ENCODE peak calls at places on chromosomes 5 and 9, in four cellular contexts. H is K562, E is HL-60, O is GM12878. Q is an unnamed sample.

GRCh38 chr9:114613087-114613486 is 2.0 kb downstream of the TMEM268 start:
- DNase-seq in H (no peak), E (no peak), O (no peak), Q (no peak)

GRCh38 chr5:38051711-38052508 is 206.4 kb upstream of the EGFLAM start:
- DNase-seq in H (no peak), O (no peak), E (no peak), Q (no peak)

GRCh38 chr5:79809743-79810142 is 120.1 kb downstream of the CMYA5 start:
- DNase-seq in O (no peak), E (no peak), H (no peak), Q (no peak)

GRCh38 chr5:26889810-26890209 is 148.6 kb downstream of the CDH9 start:
- DNase-seq in H (no peak), O (no peak), E (no peak), Q (peak; percentile 0)

GRCh38 chr5:91369480-91369879 is 13.6 kb downstream of the ARRDC3 start:
- DNase-seq in O (no peak), E (no peak), H (no peak), Q (no peak)

GRCh38 chr5:1642221-1642620 is 118.5 kb upstream of the LPCAT1 start:
- DNase-seq in H (no peak), O (no peak), E (no peak), Q (no peak)

GRCh38 chr5:127863161-127863560 is 160.0 kb downstream of the CCDC192 start:
- DNase-seq in O (no peak), E (no peak), H (no peak), Q (no peak)

GRCh38 chr9:97980918-97981827 is 2.0 kb upstream of the ANP32B start:
- DNase-seq in H (peak; percentile 32), E (no peak), O (no peak), Q (no peak)

GRCh38 chr5:172322028-172322965 is 38.7 kb upstream of the UBTD2 start:
- DNase-seq in E (no peak), O (no peak), H (no peak), Q (no peak)

GRCh38 chr5:167128581-167128980 is 1162.9 kb upstream of the WWC1 start:
- DNase-seq in O (no peak), H (no peak), E (no peak), Q (no peak)

GRCh38 chr9:4837768-4838546 is 45.2 kb downstream of the RCL1 start:
- DNase-seq in E (no peak), H (no peak), O (no peak), Q (no peak)

GRCh38 chr9:122001491-122002201 is 91.5 kb downstream of the TTLL11 start:
- DNase-seq in H (no peak), O (no peak), E (no peak), Q (no peak)

GRCh38 chr9:128097156-128098016 is 29.4 kb downstream of the SLC25A25 start:
- DNase-seq in E (no peak), O (no peak), H (no peak), Q (no peak)

GRCh38 chr9:133133680-133134418 is 12.8 kb upstream of the RALGDS start:
- DNase-seq in H (peak; percentile 91), E (no peak), O (no peak), Q (peak; percentile 97)

GRCh38 chr9:72309366-72310133 is 55.5 kb downstream of the ZFAND5 start:
- DNase-seq in O (no peak), H (no peak), E (no peak), Q (no peak)

GRCh38 chr5:123617561-123617960 is 105.6 kb downstream of the CSNK1G3 start:
- DNase-seq in O (no peak), E (no peak), H (no peak), Q (no peak)

GRCh38 chr9:38286357-38286756 is 106.1 kb upstream of the ALDH1B1 start:
- DNase-seq in H (no peak), O (no peak), E (no peak), Q (no peak)

GRCh38 chr5:14406554-14406849 is 175.1 kb upstream of the OTULINL start:
- DNase-seq in O (no peak), H (no peak), E (no peak), Q (no peak)

GRCh38 chr5:72347801-72348305 is 27.7 kb downstream of the PTCD2 start:
- DNase-seq in H (no peak), O (no peak), E (no peak), Q (no peak)

GRCh38 chr5:59138509-59138908 is 555.6 kb downstream of the RAB3C start:
- DNase-seq in O (no peak), E (no peak), H (no peak), Q (no peak)

GRCh38 chr5:83199126-83199525 is 121.8 kb downstream of the XRCC4 start:
- DNase-seq in H (no peak), O (no peak), E (no peak), Q (no peak)

GRCh38 chr5:169873642-169874041 is 106.7 kb downstream of the INSYN2B start:
- DNase-seq in E (peak; percentile 45), H (no peak), O (no peak), Q (no peak)

GRCh38 chr5:6829150-6829784 is 116.0 kb downstream of the TENT4A start:
- DNase-seq in H (no peak), E (no peak), O (peak; percentile 65), Q (peak; percentile 12)

GRCh38 chr9:124222918-124223720 is 34.6 kb upstream of the NEK6 start:
- DNase-seq in E (peak; percentile 97), H (no peak), O (no peak), Q (no peak)

GRCh38 chr5:145887976-145888574 is 15.3 kb upstream of the GRXCR2 start:
- DNase-seq in O (no peak), E (no peak), H (peak; percentile 46), Q (no peak)

GRCh38 chr5:155127552-155127951 is 114.0 kb downstream of the KIF4B start:
- DNase-seq in O (no peak), E (no peak), H (no peak), Q (no peak)

GRCh38 chr9:751137-752051 is 90.1 kb upstream of the DMRT1 start:
- DNase-seq in O (no peak), H (no peak), E (no peak), Q (no peak)

GRCh38 chr9:112180387-112180881 is 5.3 kb upstream of the SUSD1 start:
- DNase-seq in H (peak; percentile 87), E (no peak), O (no peak), Q (no peak)

GRCh38 chr9:26882154-26882553 is 10.4 kb downstream of the CAAP1 start:
- DNase-seq in O (no peak), H (no peak), E (no peak), Q (no peak)

GRCh38 chr9:87615547-87616148 is 110.3 kb upstream of the CTSL start:
- DNase-seq in O (no peak), E (no peak), H (no peak), Q (no peak)

GRCh38 chr9:70435948-70436347 is 21.5 kb upstream of the KLF9 start:
- DNase-seq in O (no peak), H (no peak), E (no peak), Q (no peak)

GRCh38 chr5:178426326-178427130 is 163.7 kb downstream of the COL23A1 start:
- DNase-seq in H (no peak), O (no peak), E (no peak), Q (no peak)
- TF ChIP-seq SPI1 in H (no peak), O (no peak), E (no peak), Q (no peak)

GRCh38 chr5:66551920-66552319 is 44.3 kb upstream of the MAST4 start:
- DNase-seq in H (no peak), E (no peak), O (no peak), Q (no peak)

GRCh38 chr5:66554211-66554610 is 42.0 kb upstream of the MAST4 start:
- DNase-seq in O (peak; percentile 72), E (no peak), H (no peak), Q (peak; percentile 27)

GRCh38 chr5:66551338-66551737 is 44.9 kb upstream of the MAST4 start:
- DNase-seq in O (no peak), H (no peak), E (no peak), Q (no peak)

GRCh38 chr5:66554884-66555283 is 41.3 kb upstream of the MAST4 start:
- DNase-seq in O (no peak), H (no peak), E (no peak), Q (no peak)

GRCh38 chr5:66553368-66553912 is 42.8 kb upstream of the MAST4 start:
- DNase-seq in E (no peak), H (no peak), O (no peak), Q (no peak)
- TF ChIP-seq SPI1 in E (no peak), H (no peak), O (no peak), Q (no peak)

GRCh38 chr9:119375892-119376291 is 6.7 kb upstream of the BRINP1 start:
- DNase-seq in E (peak; percentile 5), O (no peak), H (no peak), Q (no peak)
- TF ChIP-seq SPI1 in E (no peak), O (no peak), H (no peak), Q (no peak)

GRCh38 chr5:138568061-138568824 is 7.0 kb downstream of the HSPA9 start:
- DNase-seq in E (no peak), O (no peak), H (no peak), Q (no peak)
- TF ChIP-seq SPI1 in E (no peak), O (no peak), H (no peak), Q (no peak)

GRCh38 chr5:142685418-142686209 is at the start of gene FGF1:
- DNase-seq in O (no peak), E (no peak), H (no peak), Q (no peak)
- TF ChIP-seq SPI1 in O (no peak), E (no peak), H (no peak), Q (no peak)

GRCh38 chr9:13841801-13842462 is 472.0 kb downstream of the NFIB start:
- DNase-seq in O (no peak), H (no peak), E (no peak), Q (no peak)
- TF ChIP-seq SPI1 in O (no peak), H (no peak), E (no peak), Q (no peak)

Q was measured in GM12891.